ENCODE peak calls at places on chromosomes 13 and 19, in five cellular contexts. P, D, V, A and G are unnamed samples.
A peak's percentile ranks its signal among the peaks of the same experiment; 100 is the strongest.

GRCh38 chr13:104571890-104572229 is 1505.6 kb upstream of the SLC10A2 start:
- DNase-seq in A (no peak), P (no peak), V (no peak), D (no peak), G (no peak)

GRCh38 chr19:18010149-18010548 is 2.2 kb downstream of the ARRDC2 start:
- DNase-seq in A (no peak), D (no peak), P (no peak), V (no peak), G (no peak)

GRCh38 chr19:32901504-32902161 is 32.1 kb upstream of the SLC7A9 start:
- DNase-seq in P (no peak), D (no peak), A (no peak), V (no peak), G (peak; percentile 13)

GRCh38 chr19:13557756-13558398 is 51.6 kb upstream of the CACNA1A start:
- DNase-seq in D (no peak), V (peak; percentile 32), A (no peak), P (no peak), G (no peak)

GRCh38 chr19:10173527-10173926 is 21.2 kb downstream of the DNMT1 start:
- DNase-seq in P (peak; percentile 53), V (no peak), A (no peak), D (no peak), G (peak; percentile 49)

GRCh38 chr13:26923824-26924605 is 163.4 kb upstream of the GPR12 start:
- DNase-seq in P (peak; percentile 56), V (no peak), A (no peak), D (no peak), G (peak; percentile 49)

GRCh38 chr13:73397486-73398020 is 338.7 kb downstream of the KLF5 start:
- DNase-seq in V (no peak), D (no peak), A (no peak), P (no peak), G (no peak)

GRCh38 chr13:62747152-62747551 is 1331.5 kb upstream of the PCDH20 start:
- DNase-seq in V (no peak), D (no peak), A (no peak), P (no peak), G (peak; percentile 47)